ENCODE peak calls at places on chromosomes 4 and X, in four cellular contexts. Y is IMR-90, O is neuronal stem cell, J is H1. L is an unnamed sample. For H3K27me3, the result is how much of the 10 kb centered on the place peaks cover.

GRCh38 chr4:83340692-83341343 is 6.2 kb upstream of the HPSE start:
- DNase-seq in Y (no peak), O (no peak), J (no peak), L (no peak)

GRCh38 chrX:17242470-17242869 is 132.5 kb upstream of the NHS start:
- DNase-seq in Y (peak), O (peak), J (peak), L (peak)

GRCh38 chr4:68599150-68599549 is 23.0 kb upstream of the UGT2B17 start:
- DNase-seq in Y (no peak), O (no peak), J (no peak), L (no peak)

GRCh38 chr4:110249687-110250387 is 51.4 kb upstream of the ELOVL6 start:
- DNase-seq in Y (no peak), O (no peak), J (no peak), L (no peak)

GRCh38 chr4:91851456-91851855 is 452.3 kb upstream of the GRID2 start:
- DNase-seq in Y (no peak), O (no peak), J (no peak), L (no peak)

GRCh38 chr4:137393043-137393442 is 139.3 kb downstream of the PCDH18 start:
- DNase-seq in Y (no peak), O (peak), J (no peak), L (peak)

GRCh38 chr4:181008164-181008563 is 1235.0 kb upstream of the TENM3 start:
- DNase-seq in Y (no peak), O (no peak), J (no peak), L (no peak)

GRCh38 chr4:79684516-79684915 is 276.5 kb upstream of the GK2 start:
- DNase-seq in Y (no peak), O (no peak), J (no peak), L (no peak)

GRCh38 chr4:130760246-130760645 is 1664.3 kb downstream of the C4orf33 start:
- DNase-seq in Y (no peak), O (no peak), J (no peak), L (no peak)

GRCh38 chr4:3613980-3614730 is 81.9 kb upstream of the LRPAP1 start:
- DNase-seq in Y (no peak), O (no peak), J (no peak), L (no peak)

GRCh38 chr4:10605746-10606482 is 78.7 kb downstream of the CLNK start:
- DNase-seq in Y (peak), O (no peak), J (no peak), L (peak)

GRCh38 chrX:120453985-120454384 is 15.1 kb downstream of the LAMP2 start:
- DNase-seq in Y (no peak), O (no peak), J (no peak), L (peak)

GRCh38 chr4:128342762-128343161 is 55.1 kb upstream of the PGRMC2 start:
- DNase-seq in Y (no peak), O (no peak), J (no peak), L (peak)

GRCh38 chr4:122364700-122365404 is 14.0 kb upstream of the ADAD1 start:
- DNase-seq in Y (no peak), O (no peak), J (peak), L (no peak)

GRCh38 chr4:88613417-88613875 is 21.2 kb downstream of the HERC3 start:
- DNase-seq in Y (no peak), O (no peak), J (no peak), L (no peak)

GRCh38 chrX:37787353-37787869 is 7.6 kb downstream of the CYBB start:
- DNase-seq in Y (no peak), O (no peak), J (no peak), L (no peak)

GRCh38 chr4:26124753-26125236 is 196.0 kb upstream of the RBPJ start:
- DNase-seq in Y (peak), O (no peak), J (no peak), L (peak)

GRCh38 chr4:28229092-28229491 is 1368.5 kb downstream of the STIM2 start:
- DNase-seq in Y (peak), O (peak), J (no peak), L (peak)

GRCh38 chr4:94039226-94039625 is 168.4 kb upstream of the SMARCAD1 start:
- DNase-seq in Y (no peak), O (no peak), J (no peak), L (no peak)

DNA sequence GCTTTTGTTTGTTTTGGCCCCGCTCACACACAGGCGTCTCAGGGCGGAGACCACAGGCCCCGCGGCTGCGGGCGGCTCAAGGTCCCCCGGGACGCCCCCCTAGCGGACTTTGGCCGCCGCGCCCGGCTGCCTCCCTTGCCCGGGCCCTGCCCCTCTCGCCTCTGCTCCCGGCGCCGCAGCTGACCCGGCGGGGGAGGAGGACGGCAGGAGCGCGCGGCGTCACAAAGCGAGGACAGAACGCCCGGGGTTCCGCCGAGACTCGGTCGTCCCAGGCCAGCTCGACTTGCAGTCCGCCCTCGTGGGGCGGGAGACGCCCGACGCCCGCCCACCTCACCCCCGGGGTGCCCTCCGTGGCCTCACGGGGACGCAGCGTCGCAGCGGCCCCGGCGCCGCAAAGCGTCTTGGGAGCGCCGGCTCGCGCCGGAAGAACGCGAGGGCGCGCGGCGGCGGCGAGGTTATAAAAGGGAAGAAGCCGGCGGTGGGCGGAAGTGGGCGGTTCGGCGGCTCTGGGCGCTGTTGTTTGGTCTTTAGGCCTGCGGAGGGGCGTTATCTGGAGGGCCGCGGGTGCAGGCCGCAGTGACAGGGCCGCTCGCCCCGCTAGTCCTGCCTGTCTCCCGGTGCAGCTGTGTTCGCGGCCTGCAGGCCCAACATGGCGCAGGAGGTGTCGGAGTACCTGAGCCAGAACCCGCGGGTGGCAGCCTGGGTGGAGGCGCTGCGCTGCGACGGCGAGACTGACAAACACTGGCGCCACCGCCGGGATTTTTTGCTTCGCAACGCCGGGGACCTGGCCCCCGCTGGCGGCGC is at the start of gene CDKN2AIP:
- DNase-seq in Y (peak), O (peak), J (peak), L (peak)
- H4K8ac ChIP-seq in Y (peak), O (peak), J (peak), L (peak)

DNA sequence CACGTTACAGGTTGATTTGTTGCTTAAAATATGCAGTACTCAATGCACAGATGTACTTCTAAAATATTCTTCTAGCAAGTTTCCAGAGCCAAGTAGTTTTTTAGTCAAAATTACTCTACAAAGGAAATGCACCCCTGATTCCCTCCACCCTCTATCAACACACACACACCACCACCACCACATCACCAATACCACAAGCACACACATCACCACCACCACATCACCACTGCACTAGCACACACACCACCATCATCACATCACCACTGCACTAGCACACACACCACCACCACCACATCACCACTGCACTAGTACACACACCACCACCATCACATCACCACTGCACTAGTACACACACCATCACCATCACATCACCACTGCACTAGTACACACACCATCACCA is 105.2 kb upstream of the FRG1 start:
- DNase-seq in Y (peak), O (no peak), J (no peak), L (no peak)
- H3K4ac ChIP-seq in Y (no peak), O (no peak), J (no peak), L (no peak)

GRCh38 chrX:125420809-125421208 is 101.1 kb downstream of the TEX13C start:
- DNase-seq in Y (no peak), O (no peak), J (no peak), L (no peak)

GRCh38 chrX:125422986-125423385 is 103.3 kb downstream of the TEX13C start:
- DNase-seq in Y (no peak), O (no peak), J (no peak), L (no peak)
- H3K27me3 ChIP-seq in Y (under half), O (under half), J (under half), L (under half)

GRCh38 chr4:16168710-16169388 is 57.4 kb downstream of the TAPT1 start:
- DNase-seq in Y (no peak), O (no peak), J (no peak), L (no peak)
- H4K8ac ChIP-seq in Y (no peak), O (no peak), J (no peak), L (no peak)

GRCh38 chr4:112765317-112765989 is 128.5 kb downstream of the LARP7 start:
- DNase-seq in Y (peak), O (peak), J (no peak), L (peak)

GRCh38 chr4:112770111-112770510 is 133.2 kb downstream of the LARP7 start:
- DNase-seq in Y (no peak), O (no peak), J (no peak), L (no peak)

GRCh38 chr4:112766422-112766821 is 129.5 kb downstream of the LARP7 start:
- DNase-seq in Y (peak), O (no peak), J (no peak), L (peak)

DNA sequence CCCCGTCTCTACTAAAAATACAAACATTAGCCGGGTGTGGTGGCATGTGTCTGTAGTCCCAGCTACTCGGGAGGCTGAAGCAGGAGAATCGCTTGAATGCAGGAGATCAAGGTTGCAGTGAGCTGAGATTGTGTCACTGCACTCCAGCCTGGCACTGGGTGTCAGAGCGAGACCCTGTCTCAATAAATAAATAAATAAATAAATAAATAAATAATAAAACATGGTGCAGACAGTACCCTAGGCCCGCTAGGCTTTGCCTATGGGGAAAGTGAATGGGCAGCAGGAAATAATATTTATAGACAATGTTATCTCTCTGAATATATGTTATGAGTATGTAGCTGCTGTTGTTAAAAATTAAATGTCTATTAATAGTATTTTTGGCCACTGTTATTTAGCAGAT is 130.4 kb downstream of the LARP7 start:
- DNase-seq in Y (no peak), O (no peak), J (peak), L (no peak)
- H3K4ac ChIP-seq in Y (no peak), O (no peak), J (no peak), L (no peak)

GRCh38 chrX:105945266-105945665 is 93.3 kb downstream of the SERPINA7 start:
- DNase-seq in Y (no peak), O (no peak), J (no peak), L (no peak)
- H3K27me3 ChIP-seq in Y (under half), O (under half), J (under half), L (under half)

GRCh38 chr4:139454111-139454600 is at the start of gene RAB33B:
- DNase-seq in Y (peak), O (no peak), J (no peak), L (peak)
- H4K8ac ChIP-seq in Y (peak), O (peak), J (peak), L (peak)

DNA sequence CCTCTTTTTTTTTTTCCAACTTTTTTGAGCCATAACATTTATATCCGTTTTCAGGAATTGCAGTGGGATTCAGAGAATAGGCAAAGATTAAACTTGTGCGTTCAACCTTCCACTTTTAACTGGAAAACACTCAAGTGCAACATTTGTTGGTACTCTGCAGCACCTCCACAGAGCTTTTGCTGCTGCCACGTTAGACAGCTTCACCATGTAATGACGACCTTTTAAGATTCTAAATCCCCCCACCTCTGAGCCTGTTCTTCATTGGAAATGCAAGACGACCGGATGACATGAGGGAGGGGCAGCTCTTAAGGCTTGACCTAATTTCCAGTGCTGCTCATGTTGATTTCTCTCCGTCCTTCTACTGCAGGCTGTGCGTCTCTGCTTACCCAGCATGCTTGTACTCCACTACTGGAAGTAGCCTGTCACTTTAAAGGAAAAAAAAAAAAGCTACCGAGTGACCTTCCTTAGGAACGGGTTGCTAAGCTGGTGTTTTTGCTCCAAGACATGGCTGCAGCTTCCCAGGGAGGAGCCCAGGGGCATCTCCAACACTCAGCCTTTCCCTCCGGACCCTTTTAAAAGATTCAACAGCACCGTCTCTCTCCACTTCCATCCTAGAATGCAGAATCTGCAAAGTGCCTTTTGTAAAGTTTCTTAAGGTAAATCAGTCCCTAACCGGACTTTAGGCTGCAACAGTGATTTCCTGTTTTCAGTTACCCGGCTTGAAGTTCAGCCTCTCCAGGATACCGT is at the start of gene CC2D2A:
- DNase-seq in Y (peak), O (peak), J (no peak), L (peak)
- H3K4ac ChIP-seq in Y (peak), O (no peak), J (no peak), L (no peak)

DNA sequence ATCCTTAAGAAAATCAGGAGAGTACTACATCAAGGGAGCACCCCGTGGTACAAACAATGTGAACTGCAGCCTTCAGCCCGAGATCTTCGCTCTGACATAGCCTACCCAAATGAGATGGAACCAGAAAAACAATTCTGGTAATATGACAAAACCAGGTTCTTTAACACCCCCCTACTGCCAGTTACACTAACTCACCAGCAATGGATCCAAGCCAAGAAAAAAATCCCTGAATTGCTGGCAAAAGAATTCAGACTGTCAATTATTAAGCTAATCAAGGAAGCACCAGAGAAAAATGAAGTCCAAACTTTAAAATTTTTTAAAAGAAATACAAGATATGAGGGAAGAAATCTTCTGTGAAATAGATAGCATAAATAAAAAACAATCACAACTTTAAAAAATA is 101.7 kb upstream of the KLF8 start:
- DNase-seq in Y (no peak), O (no peak), J (no peak), L (no peak)
- H3K27me3 ChIP-seq in Y (under half), O (under half), J (under half), L (under half)